ENCODE peak calls at places on chromosomes 4 and X, in ten cellular contexts. One of them, this sample, is unnamed.

GRCh38 chr4:36758312-36758690 is 476.9 kb downstream of the DTHD1 start:
- DNase-seq in H1: no peak
- DNase-seq in body of pancreas: no peak
- DNase-seq in fibroblast of lung: no peak
- DNase-seq in psoas muscle: no peak
- DNase-seq in transverse colon: no peak
- DNase-seq in IMR-90: no peak
- DNase-seq in H9: no peak
- DNase-seq in kidney: no peak
- DNase-seq in tibial nerve: no peak
- DNase-seq in this sample: no peak

GRCh38 chr4:8199594-8200301 is 658 bp downstream of the SH3TC1 start:
- DNase-seq in tibial nerve: no peak
- DNase-seq in kidney: peak; percentile 84
- DNase-seq in body of pancreas: peak; percentile 59
- DNase-seq in H9: no peak
- DNase-seq in fibroblast of lung: no peak
- DNase-seq in psoas muscle: no peak
- DNase-seq in H1: no peak
- DNase-seq in IMR-90: no peak
- DNase-seq in transverse colon: peak; percentile 42
- DNase-seq in this sample: no peak

GRCh38 chr4:10625130-10625529 is 59.4 kb downstream of the CLNK start:
- DNase-seq in transverse colon: no peak
- DNase-seq in H1: no peak
- DNase-seq in fibroblast of lung: no peak
- DNase-seq in H9: no peak
- DNase-seq in psoas muscle: no peak
- DNase-seq in kidney: no peak
- DNase-seq in IMR-90: no peak
- DNase-seq in body of pancreas: peak; percentile 31
- DNase-seq in tibial nerve: no peak
- DNase-seq in this sample: no peak

GRCh38 chr4:55398966-55399365 is 3.2 kb downstream of the TMEM165 start:
- DNase-seq in tibial nerve: no peak
- DNase-seq in fibroblast of lung: no peak
- DNase-seq in H1: no peak
- DNase-seq in IMR-90: peak; percentile 22
- DNase-seq in transverse colon: no peak
- DNase-seq in psoas muscle: no peak
- DNase-seq in kidney: no peak
- DNase-seq in body of pancreas: no peak
- DNase-seq in H9: no peak
- DNase-seq in this sample: no peak

GRCh38 chr4:45539142-45539814 is 584.6 kb downstream of the GABRG1 start:
- DNase-seq in IMR-90: no peak
- DNase-seq in kidney: no peak
- DNase-seq in H9: no peak
- DNase-seq in H1: no peak
- DNase-seq in transverse colon: no peak
- DNase-seq in fibroblast of lung: no peak
- DNase-seq in body of pancreas: no peak
- DNase-seq in tibial nerve: no peak
- DNase-seq in psoas muscle: no peak
- DNase-seq in this sample: no peak

GRCh38 chr4:86895692-86896488 is 3.7 kb upstream of the C4orf36 start:
- DNase-seq in transverse colon: no peak
- DNase-seq in psoas muscle: no peak
- DNase-seq in fibroblast of lung: peak; percentile 81
- DNase-seq in tibial nerve: peak; percentile 74
- DNase-seq in H9: no peak
- DNase-seq in IMR-90: peak; percentile 77
- DNase-seq in H1: no peak
- DNase-seq in body of pancreas: peak; percentile 61
- DNase-seq in kidney: no peak
- DNase-seq in this sample: no peak

GRCh38 chrX:33831211-33831610 is 300.9 kb downstream of the FAM47A start:
- DNase-seq in IMR-90: no peak
- DNase-seq in kidney: no peak
- DNase-seq in H9: no peak
- DNase-seq in fibroblast of lung: no peak
- DNase-seq in transverse colon: no peak
- DNase-seq in tibial nerve: no peak
- DNase-seq in body of pancreas: no peak
- DNase-seq in H1: no peak
- DNase-seq in psoas muscle: no peak
- DNase-seq in this sample: no peak

GRCh38 chr4:8295471-8295870 is 25.9 kb downstream of the HTRA3 start:
- DNase-seq in IMR-90: no peak
- DNase-seq in transverse colon: no peak
- DNase-seq in body of pancreas: no peak
- DNase-seq in H9: no peak
- DNase-seq in H1: no peak
- DNase-seq in tibial nerve: no peak
- DNase-seq in fibroblast of lung: no peak
- DNase-seq in kidney: peak; percentile 39
- DNase-seq in psoas muscle: peak; percentile 5
- DNase-seq in this sample: no peak

GRCh38 chr4:137474711-137475301 is 57.5 kb downstream of the PCDH18 start:
- DNase-seq in psoas muscle: no peak
- DNase-seq in IMR-90: peak; percentile 70
- DNase-seq in kidney: no peak
- DNase-seq in transverse colon: no peak
- DNase-seq in tibial nerve: no peak
- DNase-seq in body of pancreas: peak; percentile 3
- DNase-seq in H9: no peak
- DNase-seq in fibroblast of lung: peak; percentile 85
- DNase-seq in H1: no peak
- DNase-seq in this sample: no peak

GRCh38 chr4:133513891-133514290 is 364.8 kb downstream of the PCDH10 start:
- DNase-seq in H1: no peak
- DNase-seq in tibial nerve: no peak
- DNase-seq in fibroblast of lung: peak; percentile 1
- DNase-seq in kidney: no peak
- DNase-seq in transverse colon: no peak
- DNase-seq in H9: no peak
- DNase-seq in IMR-90: no peak
- DNase-seq in psoas muscle: no peak
- DNase-seq in body of pancreas: no peak
- DNase-seq in this sample: no peak

GRCh38 chr4:122577808-122578781 is 42.8 kb downstream of the IL21 start:
- DNase-seq in body of pancreas: peak; percentile 25
- DNase-seq in kidney: no peak
- DNase-seq in fibroblast of lung: peak; percentile 45
- DNase-seq in tibial nerve: peak; percentile 31
- DNase-seq in H1: peak; percentile 64
- DNase-seq in transverse colon: peak; percentile 43
- DNase-seq in H9: no peak
- DNase-seq in IMR-90: peak; percentile 38
- DNase-seq in psoas muscle: no peak
- DNase-seq in this sample: peak; percentile 47

GRCh38 chr4:42627887-42628646 is 28.8 kb downstream of the ATP8A1 start:
- DNase-seq in tibial nerve: peak; percentile 63
- DNase-seq in kidney: peak; percentile 82
- DNase-seq in H9: peak; percentile 29
- DNase-seq in body of pancreas: peak; percentile 88
- DNase-seq in IMR-90: no peak
- DNase-seq in transverse colon: peak; percentile 53
- DNase-seq in H1: no peak
- DNase-seq in fibroblast of lung: no peak
- DNase-seq in psoas muscle: peak; percentile 57
- DNase-seq in this sample: peak; percentile 35

GRCh38 chrX:68894142-68894512 is 65.3 kb downstream of the EFNB1 start:
- DNase-seq in H1: no peak
- DNase-seq in psoas muscle: peak; percentile 24
- DNase-seq in body of pancreas: no peak
- DNase-seq in H9: no peak
- DNase-seq in kidney: no peak
- DNase-seq in tibial nerve: no peak
- DNase-seq in transverse colon: no peak
- DNase-seq in fibroblast of lung: no peak
- DNase-seq in IMR-90: no peak
- DNase-seq in this sample: no peak

GRCh38 chr4:185004562-185005208 is 13.6 kb upstream of the HELT start:
- DNase-seq in kidney: peak; percentile 92
- DNase-seq in psoas muscle: peak; percentile 27
- DNase-seq in IMR-90: no peak
- DNase-seq in transverse colon: peak; percentile 16
- DNase-seq in tibial nerve: peak; percentile 12
- DNase-seq in fibroblast of lung: no peak
- DNase-seq in H1: no peak
- DNase-seq in body of pancreas: peak; percentile 44
- DNase-seq in H9: peak; percentile 72
- DNase-seq in this sample: peak; percentile 23

GRCh38 chr4:57905965-57906364 is 795.8 kb upstream of the IGFBP7 start:
- DNase-seq in psoas muscle: no peak
- DNase-seq in fibroblast of lung: no peak
- DNase-seq in transverse colon: no peak
- DNase-seq in IMR-90: no peak
- DNase-seq in tibial nerve: no peak
- DNase-seq in H1: no peak
- DNase-seq in kidney: no peak
- DNase-seq in H9: no peak
- DNase-seq in body of pancreas: no peak
- DNase-seq in this sample: no peak

GRCh38 chr4:25813705-25814104 is 49.1 kb downstream of the SEL1L3 start:
- DNase-seq in transverse colon: no peak
- DNase-seq in body of pancreas: peak; percentile 44
- DNase-seq in IMR-90: peak; percentile 75
- DNase-seq in H1: no peak
- DNase-seq in H9: no peak
- DNase-seq in kidney: no peak
- DNase-seq in psoas muscle: no peak
- DNase-seq in tibial nerve: peak; percentile 9
- DNase-seq in fibroblast of lung: peak; percentile 38
- DNase-seq in this sample: no peak
- H3K4me1 ChIP-seq in transverse colon: no peaks in the 10 kb centered on the region
- H3K4me1 ChIP-seq in body of pancreas: peaks cover 28% of the 10 kb centered on the region
- H3K4me1 ChIP-seq in IMR-90: peaks cover 34% of the 10 kb centered on the region
- H3K4me1 ChIP-seq in H1: peaks cover 2% of the 10 kb centered on the region
- H3K4me1 ChIP-seq in H9: peaks cover 2% of the 10 kb centered on the region
- H3K4me1 ChIP-seq in kidney: peaks cover 9% of the 10 kb centered on the region
- H3K4me1 ChIP-seq in psoas muscle: peaks cover 9% of the 10 kb centered on the region
- H3K4me1 ChIP-seq in tibial nerve: peaks cover 31% of the 10 kb centered on the region
- H3K4me1 ChIP-seq in fibroblast of lung: peaks cover 20% of the 10 kb centered on the region
- H3K4me1 ChIP-seq in this sample: no peaks in the 10 kb centered on the region

GRCh38 chr4:183601381-183601780 is 57.6 kb downstream of the RWDD4 start:
- DNase-seq in transverse colon: no peak
- DNase-seq in H9: no peak
- DNase-seq in H1: no peak
- DNase-seq in IMR-90: no peak
- DNase-seq in tibial nerve: no peak
- DNase-seq in body of pancreas: no peak
- DNase-seq in psoas muscle: no peak
- DNase-seq in fibroblast of lung: no peak
- DNase-seq in kidney: no peak
- DNase-seq in this sample: no peak

GRCh38 chr4:183599284-183599683 is 59.7 kb downstream of the RWDD4 start:
- DNase-seq in kidney: no peak
- DNase-seq in body of pancreas: no peak
- DNase-seq in fibroblast of lung: no peak
- DNase-seq in H1: no peak
- DNase-seq in psoas muscle: no peak
- DNase-seq in tibial nerve: no peak
- DNase-seq in transverse colon: no peak
- DNase-seq in IMR-90: no peak
- DNase-seq in H9: no peak
- DNase-seq in this sample: no peak

GRCh38 chr4:183599690-183600089 is 59.3 kb downstream of the RWDD4 start:
- DNase-seq in H1: no peak
- DNase-seq in fibroblast of lung: no peak
- DNase-seq in H9: no peak
- DNase-seq in tibial nerve: no peak
- DNase-seq in kidney: no peak
- DNase-seq in transverse colon: no peak
- DNase-seq in body of pancreas: no peak
- DNase-seq in IMR-90: no peak
- DNase-seq in psoas muscle: no peak
- DNase-seq in this sample: no peak

GRCh38 chr4:183602444-183603102 is 56.4 kb downstream of the RWDD4 start:
- DNase-seq in H1: peak; percentile 55
- DNase-seq in kidney: no peak
- DNase-seq in IMR-90: peak; percentile 33
- DNase-seq in transverse colon: no peak
- DNase-seq in fibroblast of lung: peak; percentile 57
- DNase-seq in body of pancreas: no peak
- DNase-seq in psoas muscle: no peak
- DNase-seq in tibial nerve: no peak
- DNase-seq in H9: no peak
- DNase-seq in this sample: no peak

DNA sequence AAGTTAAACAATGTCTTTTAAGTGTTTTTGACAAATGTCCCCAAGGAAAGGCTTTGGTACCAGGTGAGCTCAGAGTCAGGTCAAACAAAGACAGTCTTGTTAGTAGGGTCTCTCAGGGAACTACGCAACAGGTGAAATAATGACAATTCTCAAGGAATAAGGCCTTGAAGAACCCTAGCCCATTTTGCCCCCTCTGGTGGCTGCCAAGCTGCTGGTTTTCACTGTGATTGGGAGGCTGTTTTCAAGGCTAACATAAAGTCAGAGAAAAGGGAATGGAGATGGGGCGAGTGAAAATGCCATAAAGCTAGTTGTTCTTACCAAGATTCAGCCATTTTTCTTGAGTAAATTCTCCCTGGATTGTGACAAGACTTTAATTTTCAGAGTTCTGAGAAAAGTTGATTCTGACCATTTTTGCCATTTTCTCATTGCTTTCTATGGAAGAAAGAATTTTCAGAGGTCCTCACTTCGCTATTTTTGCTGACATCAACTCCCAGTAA is 58.7 kb downstream of the RWDD4 start:
- DNase-seq in H9: peak; percentile 48
- DNase-seq in H1: peak; percentile 49
- DNase-seq in fibroblast of lung: peak; percentile 39
- DNase-seq in transverse colon: no peak
- DNase-seq in IMR-90: no peak
- DNase-seq in body of pancreas: no peak
- DNase-seq in kidney: no peak
- DNase-seq in psoas muscle: no peak
- DNase-seq in tibial nerve: no peak
- DNase-seq in this sample: no peak
- TF ChIP-seq CTCF in H9: peak; percentile 76
- TF ChIP-seq CTCF in H1: peak; percentile 53
- TF ChIP-seq CTCF in fibroblast of lung: peak; percentile 32
- TF ChIP-seq CTCF in transverse colon: no peak
- TF ChIP-seq CTCF in IMR-90: peak; percentile 37
- TF ChIP-seq CTCF in body of pancreas: no peak
- TF ChIP-seq CTCF in kidney: no peak
- TF ChIP-seq CTCF in psoas muscle: no peak
- TF ChIP-seq CTCF in tibial nerve: no peak
- TF ChIP-seq CTCF in this sample: no peak

GRCh38 chr4:1249148-1249730 is 309 bp upstream of the CTBP1 start:
- DNase-seq in transverse colon: peak; percentile 89
- DNase-seq in H1: peak; percentile 78
- DNase-seq in H9: peak; percentile 67
- DNase-seq in tibial nerve: peak; percentile 66
- DNase-seq in body of pancreas: peak; percentile 90
- DNase-seq in IMR-90: peak; percentile 86
- DNase-seq in psoas muscle: peak; percentile 90
- DNase-seq in fibroblast of lung: peak; percentile 90
- DNase-seq in kidney: peak; percentile 96
- DNase-seq in this sample: peak; percentile 82
- H3K4me1 ChIP-seq in transverse colon: peaks cover 39% of the 10 kb centered on the region
- H3K4me1 ChIP-seq in H1: no peaks in the 10 kb centered on the region
- H3K4me1 ChIP-seq in H9: no peaks in the 10 kb centered on the region
- H3K4me1 ChIP-seq in tibial nerve: peaks cover 51% of the 10 kb centered on the region
- H3K4me1 ChIP-seq in body of pancreas: peaks cover 53% of the 10 kb centered on the region
- H3K4me1 ChIP-seq in IMR-90: peaks cover 19% of the 10 kb centered on the region
- H3K4me1 ChIP-seq in psoas muscle: peaks cover 61% of the 10 kb centered on the region
- H3K4me1 ChIP-seq in fibroblast of lung: peaks cover 15% of the 10 kb centered on the region
- H3K4me1 ChIP-seq in kidney: peaks cover 48% of the 10 kb centered on the region
- H3K4me1 ChIP-seq in this sample: peaks cover 26% of the 10 kb centered on the region

GRCh38 chr4:139083533-139084424 is 68.2 kb downstream of the NOCT start:
- DNase-seq in transverse colon: peak; percentile 90
- DNase-seq in psoas muscle: peak; percentile 88
- DNase-seq in fibroblast of lung: peak; percentile 94
- DNase-seq in kidney: peak; percentile 98
- DNase-seq in H9: peak; percentile 85
- DNase-seq in tibial nerve: peak; percentile 75
- DNase-seq in IMR-90: peak; percentile 90
- DNase-seq in body of pancreas: peak; percentile 95
- DNase-seq in H1: peak; percentile 86
- DNase-seq in this sample: peak; percentile 86
- TF ChIP-seq CTCF in transverse colon: peak; percentile 20
- TF ChIP-seq CTCF in psoas muscle: peak; percentile 43
- TF ChIP-seq CTCF in fibroblast of lung: peak; percentile 14
- TF ChIP-seq CTCF in kidney: peak; percentile 2
- TF ChIP-seq CTCF in H9: peak; percentile 42
- TF ChIP-seq CTCF in tibial nerve: peak; percentile 28
- TF ChIP-seq CTCF in IMR-90: peak; percentile 30
- TF ChIP-seq CTCF in body of pancreas: peak; percentile 22
- TF ChIP-seq CTCF in H1: peak; percentile 23
- TF ChIP-seq CTCF in this sample: no peak

This sample was measured in colonic mucosa.